ENCODE peak calls at places on chromosomes 1 and 21, in four cellular contexts. S, W, U and I are unnamed samples.

GRCh38 chr1:93552751-93553455 is 105.0 kb downstream of the FNBP1L start:
- DNase-seq in S (no peak), U (no peak), W (no peak), I (no peak)

GRCh38 chr1:16067127-16067768 is 6.2 kb downstream of the FAM131C start:
- DNase-seq in W (no peak), S (no peak), U (no peak), I (no peak)

GRCh38 chr1:36367067-36367466 is 18.7 kb downstream of the STK40 start:
- DNase-seq in U (no peak), W (no peak), S (no peak), I (no peak)

GRCh38 chr1:155979525-155980343 is 1.4 kb upstream of the ARHGEF2 start:
- DNase-seq in W (no peak), S (no peak), U (peak; percentile 70), I (peak; percentile 57)

GRCh38 chr1:59433440-59433813 is 136.5 kb downstream of the FGGY start:
- DNase-seq in S (no peak), W (no peak), U (no peak), I (peak; percentile 38)

GRCh38 chr1:186325239-186325638 is 49.8 kb downstream of the TPR start:
- DNase-seq in W (no peak), U (no peak), S (no peak), I (no peak)

GRCh38 chr21:29130234-29130993 is at the start of gene MAP3K7CL:
- DNase-seq in W (no peak), S (no peak), U (peak; percentile 66), I (peak; percentile 67)

GRCh38 chr1:61782771-61783170 is 40.5 kb downstream of the PATJ start:
- DNase-seq in U (no peak), S (no peak), W (no peak), I (no peak)

GRCh38 chr1:61050541-61051454 is 31.6 kb upstream of the NFIA start:
- DNase-seq in W (peak; percentile 89), S (no peak), U (peak; percentile 58), I (peak; percentile 46)

GRCh38 chr1:80751204-80751603 is 1049.5 kb upstream of the ADGRL2 start:
- DNase-seq in W (no peak), S (no peak), U (no peak), I (no peak)

GRCh38 chr1:235735630-235736029 is 86.0 kb upstream of the GNG4 start:
- DNase-seq in S (no peak), U (no peak), W (no peak), I (no peak)

GRCh38 chr1:151364996-151365395 is 7.5 kb downstream of the SELENBP1 start:
- DNase-seq in W (no peak), U (no peak), S (no peak), I (no peak)

GRCh38 chr21:39843483-39843882 is 23.8 kb upstream of the PCP4 start:
- DNase-seq in U (no peak), W (no peak), S (no peak), I (no peak)

DNA sequence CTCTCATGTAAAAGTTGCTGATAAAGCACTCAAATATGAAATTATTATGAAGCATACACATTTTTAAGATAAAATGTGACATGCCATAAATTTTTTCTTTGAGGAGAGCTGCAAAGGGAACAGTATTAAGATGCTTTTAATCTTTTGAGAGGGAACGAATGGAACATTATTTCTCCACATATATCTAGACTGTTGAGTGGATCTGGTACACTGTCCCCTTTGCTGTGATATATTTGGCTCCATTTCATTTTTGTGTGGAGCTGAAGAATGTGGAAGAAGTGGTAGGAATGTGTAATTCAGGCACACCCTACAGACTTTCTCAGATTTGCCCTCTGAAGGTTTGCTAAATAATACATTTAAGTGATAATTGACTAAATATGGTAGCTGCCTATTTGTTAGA is 31.7 kb downstream of the PGM1 start:
- DNase-seq in U (no peak), W (no peak), S (no peak), I (no peak)
- TF ChIP-seq CTCF in U (no peak), W (no peak), S (no peak), I (peak; percentile 14)

GRCh38 chr1:201476670-201477344 is 7.8 kb upstream of the PHLDA3 start:
- DNase-seq in W (no peak), U (peak; percentile 70), S (no peak), I (no peak)
- H3K27ac ChIP-seq in W (no peak overlapping the region), U (no peak overlapping the region), S (no peak overlapping the region), I (no peak overlapping the region)

DNA sequence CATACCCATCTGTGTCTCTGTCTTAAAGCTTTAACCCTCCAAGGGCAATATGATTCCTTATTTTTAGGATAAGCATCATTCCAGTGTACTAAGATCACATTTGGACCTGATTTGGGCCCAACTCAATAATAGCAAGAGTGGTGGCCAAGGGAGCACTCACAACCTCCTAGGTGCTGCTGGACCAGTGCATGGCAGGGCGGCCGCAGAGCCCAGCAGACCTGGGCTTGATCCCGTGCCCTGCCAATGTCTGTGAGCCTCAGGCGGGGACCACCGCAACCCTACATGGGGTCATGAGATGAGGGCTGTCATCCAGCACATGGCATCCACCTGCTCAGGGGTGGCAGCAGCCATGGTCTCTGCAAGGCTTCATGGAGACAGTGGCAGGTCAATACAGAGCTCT is 201.8 kb upstream of the TMEM51 start:
- DNase-seq in U (no peak), W (no peak), S (no peak), I (no peak)
- TF ChIP-seq CTCF in U (no peak), W (no peak), S (no peak), I (no peak)

GRCh38 chr1:161260346-161260745 is 1.8 kb downstream of the PCP4L1 start:
- DNase-seq in S (no peak), U (no peak), W (no peak), I (no peak)

GRCh38 chr1:161258439-161259386 is at the start of gene PCP4L1:
- DNase-seq in S (no peak), W (peak; percentile 84), U (peak; percentile 18), I (peak; percentile 29)

GRCh38 chr1:161261859-161262225 is 3.3 kb downstream of the PCP4L1 start:
- DNase-seq in U (no peak), S (no peak), W (no peak), I (no peak)

GRCh38 chr1:161260939-161261858 is 2.7 kb downstream of the PCP4L1 start:
- DNase-seq in W (no peak), U (no peak), S (no peak), I (no peak)

GRCh38 chr1:161259765-161260164 is 1.2 kb downstream of the PCP4L1 start:
- DNase-seq in W (no peak), U (no peak), S (no peak), I (no peak)
- H3K27ac ChIP-seq in W (no peak overlapping the region), U (no peak overlapping the region), S (no peak overlapping the region), I (no peak overlapping the region)

DNA sequence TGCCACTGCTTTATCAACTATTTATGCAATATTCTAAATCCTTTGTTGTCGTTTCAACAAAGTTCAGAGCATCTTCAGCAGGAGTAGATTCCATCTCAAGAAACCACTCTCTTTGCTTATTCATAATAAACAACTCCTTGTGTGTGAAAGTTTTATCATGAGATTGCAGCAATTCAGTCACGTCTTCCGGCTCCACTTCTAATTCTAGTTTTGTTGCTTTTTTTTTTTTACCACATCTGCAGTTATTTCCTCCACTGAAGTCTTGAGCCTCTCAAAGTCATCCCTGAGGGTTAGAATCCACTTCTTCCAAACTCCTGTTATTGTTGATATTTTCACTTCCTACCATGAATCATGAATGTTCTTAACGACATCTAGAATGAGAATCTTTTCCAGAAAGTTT is 14.8 kb upstream of the ETS2 start:
- DNase-seq in U (no peak), W (no peak), S (no peak), I (no peak)
- TF ChIP-seq CTCF in U (no peak), W (no peak), S (no peak), I (no peak)

GRCh38 chr21:45151484-45152115 is 77.2 kb downstream of the ADARB1 start:
- DNase-seq in U (no peak), W (no peak), S (no peak), I (peak; percentile 62)
- H3K27ac ChIP-seq in U (no peak overlapping the region), W (no peak overlapping the region), S (no peak overlapping the region), I (peak overlapping the region; percentile 18)

GRCh38 chr1:63000508-63000907 is 216.6 kb downstream of the ATG4C start:
- DNase-seq in U (no peak), W (no peak), S (no peak), I (no peak)

GRCh38 chr1:63005812-63006211 is 221.9 kb downstream of the ATG4C start:
- DNase-seq in S (no peak), U (no peak), W (no peak), I (no peak)

DNA sequence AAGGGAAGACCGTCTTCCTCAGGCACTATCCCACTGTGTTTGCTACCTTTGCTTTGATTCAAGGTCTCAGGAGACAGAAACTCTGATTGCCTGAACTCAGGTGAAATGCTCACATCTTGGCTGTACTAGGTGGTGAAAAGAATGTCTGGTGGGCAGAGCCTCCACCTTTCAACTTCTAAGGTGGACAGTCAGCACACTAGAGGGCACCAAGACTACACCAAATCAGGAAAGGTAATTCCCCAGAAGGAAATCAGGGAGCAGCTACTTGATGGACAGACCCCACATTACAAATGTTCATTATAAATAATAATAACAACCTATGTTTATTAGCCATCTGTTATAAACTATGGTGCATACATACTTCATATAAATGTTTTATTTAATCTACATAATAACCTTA is 220.9 kb downstream of the ATG4C start:
- DNase-seq in W (no peak), U (no peak), S (no peak), I (no peak)
- TF ChIP-seq CTCF in W (no peak), U (no peak), S (peak; percentile 49), I (no peak)